ENCODE peak calls at places on chromosomes 13 and 19, in seven cellular contexts. A is uterus, S is gastrocnemius medialis, Y is breast epithelium, M is IMR-90, K is A549, Q is suprapubic skin. E is an unnamed sample.

GRCh38 chr19:18895038-18895827 is 725 bp downstream of the CERS1 start:
- DNase-seq in A (no peak), S (peak), Y (no peak), M (no peak), K (peak), Q (no peak), E (no peak)

GRCh38 chr19:36950335-36951119 is 34.4 kb downstream of the ZNF568 start:
- DNase-seq in A (no peak), S (no peak), Y (no peak), M (no peak), K (no peak), Q (no peak), E (no peak)

GRCh38 chr13:96052655-96053002 is 572 bp downstream of the UGGT2 start:
- DNase-seq in A (no peak), S (no peak), Y (no peak), M (peak), K (peak), Q (no peak), E (no peak)

GRCh38 chr19:29092712-29093552 is 120.0 kb downstream of the UQCRFS1 start:
- DNase-seq in A (no peak), S (no peak), Y (no peak), M (no peak), K (no peak), Q (no peak), E (no peak)

GRCh38 chr19:47716270-47716937 is 3.2 kb downstream of the EHD2 start:
- DNase-seq in A (no peak), S (no peak), Y (no peak), M (no peak), K (no peak), Q (no peak), E (no peak)

GRCh38 chr19:43697295-43697694 is 18.6 kb upstream of the IRGC start:
- DNase-seq in A (no peak), S (no peak), Y (no peak), M (no peak), K (no peak), Q (no peak), E (no peak)

GRCh38 chr13:93298741-93299140 is 72.1 kb downstream of the GPC6 start:
- DNase-seq in A (no peak), S (no peak), Y (no peak), M (peak), K (no peak), Q (no peak), E (no peak)

GRCh38 chr19:7199613-7200533 is 94.3 kb downstream of the INSR start:
- DNase-seq in A (no peak), S (no peak), Y (no peak), M (peak), K (peak), Q (no peak), E (no peak)

GRCh38 chr19:16266586-16266942 is 58.1 kb upstream of the KLF2 start:
- DNase-seq in A (no peak), S (no peak), Y (no peak), M (no peak), K (no peak), Q (no peak), E (no peak)

GRCh38 chr13:98542568-98543379 is 34.1 kb downstream of the STK24 start:
- DNase-seq in A (no peak), S (no peak), Y (no peak), M (no peak), K (no peak), Q (no peak), E (no peak)

GRCh38 chr13:60000081-60000480 is 163.6 kb downstream of the DIAPH3 start:
- DNase-seq in A (no peak), S (no peak), Y (no peak), M (peak), K (no peak), Q (no peak), E (no peak)

GRCh38 chr19:36605101-36605838 is at the start of gene ZNF382:
- DNase-seq in A (peak), S (peak), Y (peak), M (peak), K (no peak), Q (no peak), E (peak)

GRCh38 chr13:43830481-43830873 is 43.7 kb upstream of the ENOX1 start:
- DNase-seq in A (no peak), S (no peak), Y (no peak), M (peak), K (no peak), Q (no peak), E (no peak)

GRCh38 chr19:49894011-49894664 is 2.5 kb downstream of the IL4I1 start:
- DNase-seq in A (no peak), S (no peak), Y (no peak), M (no peak), K (no peak), Q (peak), E (no peak)

GRCh38 chr13:43127103-43127817 is 103.9 kb downstream of the DNAJC15 start:
- DNase-seq in A (no peak), S (no peak), Y (no peak), M (no peak), K (no peak), Q (no peak), E (no peak)

GRCh38 chr13:75123428-75123827 is 358.5 kb downstream of the TBC1D4 start:
- DNase-seq in A (no peak), S (no peak), Y (no peak), M (no peak), K (no peak), Q (no peak), E (no peak)

GRCh38 chr13:101618440-101619187 is 166.1 kb downstream of the ITGBL1 start:
- DNase-seq in A (no peak), S (no peak), Y (no peak), M (no peak), K (no peak), Q (no peak), E (no peak)

GRCh38 chr13:110116072-110116487 is 190.9 kb downstream of the COL4A1 start:
- DNase-seq in A (peak), S (peak), Y (no peak), M (peak), K (peak), Q (no peak), E (peak)

GRCh38 chr19:29665826-29666633 is 769 bp downstream of the PLEKHF1 start:
- DNase-seq in A (peak), S (peak), Y (no peak), M (peak), K (no peak), Q (peak), E (peak)

GRCh38 chr13:52345048-52345447 is 60.9 kb downstream of the THSD1 start:
- DNase-seq in A (no peak), S (no peak), Y (no peak), M (peak), K (no peak), Q (no peak), E (no peak)

GRCh38 chr13:52428295-52428694 is 22.1 kb downstream of the VPS36 start:
- DNase-seq in A (no peak), S (no peak), Y (no peak), M (peak), K (no peak), Q (no peak), E (no peak)

GRCh38 chr13:89066868-89067466 is 1395.8 kb downstream of the SLITRK5 start:
- DNase-seq in A (no peak), S (no peak), Y (no peak), M (peak), K (peak), Q (no peak), E (no peak)

GRCh38 chr13:42038661-42039456 is 9.6 kb upstream of the DGKH start:
- DNase-seq in A (no peak), S (no peak), Y (no peak), M (peak), K (no peak), Q (no peak), E (no peak)

GRCh38 chr19:31356587-31357314 is 7.5 kb upstream of the TSHZ3 start:
- DNase-seq in A (no peak), S (no peak), Y (no peak), M (no peak), K (no peak), Q (no peak), E (no peak)

GRCh38 chr13:87537946-87538345 is 133.2 kb upstream of the SLITRK5 start:
- DNase-seq in A (no peak), S (no peak), Y (no peak), M (no peak), K (no peak), Q (no peak), E (no peak)

GRCh38 chr13:64529874-64530485 is 2700.2 kb downstream of the PCDH9 start:
- DNase-seq in A (no peak), S (no peak), Y (no peak), M (no peak), K (peak), Q (no peak), E (no peak)

GRCh38 chr19:17790059-17790780 is 4.7 kb upstream of the B3GNT3 start:
- DNase-seq in A (no peak), S (no peak), Y (no peak), M (no peak), K (no peak), Q (no peak), E (no peak)

GRCh38 chr19:39913682-39914333 is 20.6 kb downstream of the FCGBP start:
- DNase-seq in A (no peak), S (no peak), Y (no peak), M (no peak), K (no peak), Q (no peak), E (peak)

GRCh38 chr19:5484398-5485285 is 29.4 kb downstream of the ZNRF4 start:
- DNase-seq in A (no peak), S (no peak), Y (no peak), M (peak), K (no peak), Q (no peak), E (no peak)

DNA sequence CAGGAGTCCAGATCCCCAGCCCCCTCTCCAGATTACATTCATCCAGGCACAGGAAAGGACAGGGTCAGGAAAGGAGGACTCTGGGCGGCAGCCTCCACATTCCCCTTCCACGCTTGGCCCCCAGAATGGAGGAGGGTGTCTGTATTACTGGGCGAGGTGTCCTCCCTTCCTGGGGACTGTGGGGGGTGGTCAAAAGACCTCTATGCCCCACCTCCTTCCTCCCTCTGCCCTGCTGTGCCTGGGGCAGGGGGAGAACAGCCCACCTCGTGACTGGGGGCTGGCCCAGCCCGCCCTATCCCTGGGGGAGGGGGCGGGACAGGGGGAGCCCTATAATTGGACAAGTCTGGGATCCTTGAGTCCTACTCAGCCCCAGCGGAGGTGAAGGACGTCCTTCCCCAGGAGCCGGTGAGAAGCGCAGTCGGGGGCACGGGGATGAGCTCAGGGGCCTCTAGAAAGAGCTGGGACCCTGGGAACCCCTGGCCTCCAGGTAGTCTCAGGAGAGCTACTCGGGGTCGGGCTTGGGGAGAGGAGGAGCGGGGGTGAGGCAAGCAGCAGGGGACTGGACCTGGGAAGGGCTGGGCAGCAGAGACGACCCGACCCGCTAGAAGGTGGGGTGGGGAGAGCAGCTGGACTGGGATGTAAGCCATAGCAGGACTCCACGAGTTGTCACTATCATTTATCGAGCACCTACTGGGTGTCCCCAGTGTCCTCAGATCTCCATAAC is at the start of gene APOE:
- DNase-seq in A (no peak), S (no peak), Y (peak), M (no peak), K (no peak), Q (no peak), E (no peak)
- TF ChIP-seq POLR2A in A (no peak), S (no peak), Y (no peak), M (peak), K (no peak), Q (no peak), E (no peak)

GRCh38 chr19:2482354-2483038 is 6.6 kb downstream of the GADD45B start:
- DNase-seq in A (no peak), S (no peak), Y (no peak), M (no peak), K (no peak), Q (no peak), E (no peak)

GRCh38 chr19:2479556-2480194 is 3.7 kb downstream of the GADD45B start:
- DNase-seq in A (no peak), S (no peak), Y (no peak), M (no peak), K (no peak), Q (no peak), E (peak)

GRCh38 chr19:2483484-2484151 is 7.7 kb downstream of the GADD45B start:
- DNase-seq in A (no peak), S (no peak), Y (no peak), M (no peak), K (no peak), Q (no peak), E (no peak)

GRCh38 chr19:2483084-2483483 is 7.2 kb downstream of the GADD45B start:
- DNase-seq in A (no peak), S (no peak), Y (no peak), M (no peak), K (no peak), Q (no peak), E (no peak)

GRCh38 chr19:2481466-2481865 is 5.5 kb downstream of the GADD45B start:
- DNase-seq in A (no peak), S (no peak), Y (no peak), M (no peak), K (no peak), Q (no peak), E (peak)
- TF ChIP-seq CTCF in A (no peak), S (no peak), Y (no peak), M (no peak), K (no peak), Q (no peak), E (no peak)

DNA sequence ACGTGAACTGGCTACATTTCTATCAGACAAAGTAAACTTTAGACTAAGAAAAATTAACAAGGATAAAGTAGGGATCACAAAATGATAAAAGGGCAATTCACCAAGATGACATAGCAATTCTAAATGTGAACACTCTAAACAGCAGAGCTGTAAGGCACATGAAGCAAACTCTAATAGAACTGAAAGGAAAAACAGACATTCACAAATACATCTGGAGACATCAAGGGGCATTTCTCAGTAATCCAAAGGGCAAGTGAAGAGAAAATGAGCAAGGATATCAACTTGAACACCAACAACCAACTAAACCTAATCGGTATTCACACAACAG is 12.7 kb downstream of the TUBGCP3 start:
- DNase-seq in A (no peak), S (no peak), Y (no peak), M (no peak), K (no peak), Q (no peak), E (no peak)
- H3K4me3 ChIP-seq in A (no peak), S (no peak), Y (no peak), M (no peak), K (no peak), Q (no peak), E (no peak)

GRCh38 chr19:54154603-54155345 is 4.7 kb downstream of the LENG1 start:
- DNase-seq in A (no peak), S (no peak), Y (no peak), M (no peak), K (no peak), Q (no peak), E (no peak)

GRCh38 chr19:54151362-54152035 is 8.0 kb downstream of the LENG1 start:
- DNase-seq in A (no peak), S (no peak), Y (no peak), M (no peak), K (no peak), Q (no peak), E (no peak)

GRCh38 chr19:54153731-54154326 is 5.7 kb downstream of the LENG1 start:
- DNase-seq in A (no peak), S (no peak), Y (no peak), M (no peak), K (no peak), Q (no peak), E (no peak)

GRCh38 chr19:54152878-54153524 is 6.5 kb downstream of the LENG1 start:
- DNase-seq in A (no peak), S (no peak), Y (no peak), M (no peak), K (no peak), Q (no peak), E (no peak)

DNA sequence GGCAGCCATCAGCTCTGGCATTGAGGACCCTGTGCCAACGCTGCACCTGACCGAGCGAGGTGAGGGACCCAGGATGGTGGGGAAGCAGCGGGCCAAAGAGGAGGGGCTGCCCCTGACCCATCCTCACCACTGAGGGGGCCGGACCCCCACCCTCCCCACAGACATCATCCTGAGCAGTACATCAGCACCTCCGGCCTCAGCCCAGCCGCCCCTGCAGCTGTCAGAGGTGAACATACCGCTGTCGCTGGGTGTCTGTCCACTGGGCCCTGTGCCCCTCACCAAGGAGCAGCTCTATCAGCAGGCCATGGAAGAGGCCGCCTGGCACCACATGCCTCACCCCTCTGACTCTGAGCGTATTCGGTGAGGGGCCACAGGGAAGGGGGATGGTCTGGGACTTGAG is 7.3 kb downstream of the LENG1 start:
- DNase-seq in A (no peak), S (no peak), Y (no peak), M (no peak), K (no peak), Q (no peak), E (no peak)
- TF ChIP-seq POLR2A in A (no peak), S (no peak), Y (no peak), M (no peak), K (no peak), Q (no peak), E (no peak)

DNA sequence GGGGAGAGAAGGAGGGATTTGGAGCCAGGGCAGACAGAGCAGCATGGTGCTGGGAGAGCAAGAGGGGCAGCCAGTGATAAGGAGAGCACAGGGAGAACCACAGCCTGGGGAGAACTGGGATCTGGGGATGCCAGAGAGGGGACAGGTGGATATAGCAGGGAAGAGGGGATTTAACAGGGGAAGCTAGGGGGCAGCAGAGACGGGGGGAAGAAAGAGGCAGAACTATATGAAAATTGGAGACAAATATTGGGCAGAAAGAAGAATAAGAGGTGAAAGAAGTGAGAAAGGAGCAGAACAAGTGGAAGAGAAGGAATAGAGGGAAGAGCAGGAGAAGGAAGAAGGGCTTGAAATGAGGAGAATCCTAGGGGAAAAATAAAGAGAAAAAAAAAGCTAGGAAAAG is 6.5 kb upstream of the ZNF528 start:
- DNase-seq in A (no peak), S (no peak), Y (no peak), M (no peak), K (no peak), Q (no peak), E (no peak)
- TF ChIP-seq CTCF in A (no peak), S (no peak), Y (no peak), M (no peak), K (no peak), Q (no peak), E (no peak)

GRCh38 chr13:24271611-24272451 is 37.5 kb upstream of the C1QTNF9 start:
- DNase-seq in A (peak), S (no peak), Y (peak), M (peak), K (no peak), Q (no peak), E (peak)
- H3K4me3 ChIP-seq in A (peak), S (peak), Y (peak), M (peak), K (no peak), Q (peak), E (no peak)

DNA sequence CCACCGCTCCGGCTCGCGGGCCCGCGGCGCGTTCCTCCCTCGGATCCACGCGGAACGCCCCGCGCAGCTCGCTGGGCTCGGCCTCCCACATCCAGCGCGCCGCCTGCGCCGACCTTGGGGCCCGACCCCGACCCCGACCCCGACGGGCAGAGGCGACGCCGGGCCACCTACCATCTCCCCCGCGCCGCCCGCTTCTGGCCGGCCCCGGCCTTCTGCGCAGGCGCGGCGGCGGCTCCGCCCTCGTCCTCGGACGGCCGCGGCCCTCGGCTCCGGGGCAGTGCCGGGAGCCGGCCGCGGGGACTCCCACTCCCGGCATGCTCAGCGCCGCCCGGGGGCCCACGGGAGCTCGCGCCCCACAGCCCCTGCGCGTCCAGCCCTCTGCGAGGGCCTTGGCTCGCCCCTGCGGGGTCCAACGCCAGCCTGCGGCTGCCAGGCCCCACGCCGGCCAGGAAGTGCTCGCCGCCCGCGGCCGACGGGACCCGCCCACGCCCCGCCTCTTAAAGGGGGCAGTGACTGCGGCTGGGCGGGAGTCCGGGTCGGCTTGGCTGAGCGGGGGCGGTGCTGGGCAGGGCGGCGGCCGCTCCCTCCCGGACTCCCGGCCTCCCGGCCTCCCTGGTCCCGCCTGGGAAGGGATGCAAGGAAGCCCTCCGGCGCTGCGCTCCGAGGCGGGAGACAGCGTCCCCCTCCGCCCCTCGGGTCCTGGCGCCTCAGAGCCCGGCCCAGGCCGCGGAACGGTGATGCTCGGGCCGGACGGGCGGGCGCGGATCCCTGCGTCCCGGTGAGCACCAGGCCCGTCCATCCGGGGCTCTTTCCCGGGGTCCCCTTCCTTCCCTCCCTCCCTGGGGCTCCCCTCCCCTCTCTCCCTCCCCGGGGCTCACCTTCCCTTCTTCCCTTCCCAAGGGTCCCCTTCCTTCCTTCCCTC is at the start of gene DCUN1D2:
- DNase-seq in A (peak), S (peak), Y (peak), M (peak), K (peak), Q (peak), E (peak)
- TF ChIP-seq POLR2A in A (peak), S (peak), Y (peak), M (peak), K (peak), Q (peak), E (no peak)